ENCODE peak calls at places on chromosome 13, in eight cellular contexts. One of them, this sample, is unnamed.
A peak's percentile ranks its signal among the peaks of the same experiment; 100 is the strongest.

GRCh38 chr13:31835932-31836331 is 96.6 kb downstream of the RXFP2 start:
- DNase-seq in brain microvascular endothelial cell: peak; percentile 65
- DNase-seq in tibial artery: no peak
- DNase-seq in OCI-LY7: no peak
- DNase-seq in adrenal gland: no peak
- DNase-seq in foreskin keratinocyte: peak; percentile 18
- DNase-seq in dorsolateral prefrontal cortex: no peak
- DNase-seq in fibroblast of the aortic adventitia: peak; percentile 6
- DNase-seq in this sample: no peak

GRCh38 chr13:103471896-103472295 is 405.7 kb upstream of the SLC10A2 start:
- DNase-seq in foreskin keratinocyte: no peak
- DNase-seq in dorsolateral prefrontal cortex: no peak
- DNase-seq in brain microvascular endothelial cell: no peak
- DNase-seq in tibial artery: no peak
- DNase-seq in OCI-LY7: no peak
- DNase-seq in adrenal gland: no peak
- DNase-seq in fibroblast of the aortic adventitia: no peak
- DNase-seq in this sample: no peak

GRCh38 chr13:67841071-67841470 is 610.9 kb upstream of the PCDH9 start:
- DNase-seq in fibroblast of the aortic adventitia: no peak
- DNase-seq in adrenal gland: no peak
- DNase-seq in tibial artery: no peak
- DNase-seq in OCI-LY7: no peak
- DNase-seq in brain microvascular endothelial cell: no peak
- DNase-seq in dorsolateral prefrontal cortex: no peak
- DNase-seq in foreskin keratinocyte: no peak
- DNase-seq in this sample: no peak

GRCh38 chr13:20988033-20988908 is 73.1 kb downstream of the LATS2 start:
- DNase-seq in fibroblast of the aortic adventitia: no peak
- DNase-seq in brain microvascular endothelial cell: no peak
- DNase-seq in tibial artery: no peak
- DNase-seq in dorsolateral prefrontal cortex: no peak
- DNase-seq in foreskin keratinocyte: no peak
- DNase-seq in adrenal gland: no peak
- DNase-seq in OCI-LY7: no peak
- DNase-seq in this sample: no peak

GRCh38 chr13:75135325-75135825 is 346.6 kb downstream of the TBC1D4 start:
- DNase-seq in tibial artery: no peak
- DNase-seq in foreskin keratinocyte: peak; percentile 94
- DNase-seq in OCI-LY7: no peak
- DNase-seq in dorsolateral prefrontal cortex: no peak
- DNase-seq in brain microvascular endothelial cell: peak; percentile 98
- DNase-seq in adrenal gland: no peak
- DNase-seq in fibroblast of the aortic adventitia: peak; percentile 94
- DNase-seq in this sample: peak; percentile 47

GRCh38 chr13:75621147-75621546 is 15.0 kb upstream of the LMO7 start:
- DNase-seq in fibroblast of the aortic adventitia: peak; percentile 85
- DNase-seq in OCI-LY7: no peak
- DNase-seq in foreskin keratinocyte: no peak
- DNase-seq in tibial artery: no peak
- DNase-seq in adrenal gland: no peak
- DNase-seq in brain microvascular endothelial cell: peak; percentile 24
- DNase-seq in dorsolateral prefrontal cortex: no peak
- DNase-seq in this sample: no peak

GRCh38 chr13:49746111-49746510 is 46.4 kb downstream of the KPNA3 start:
- DNase-seq in fibroblast of the aortic adventitia: no peak
- DNase-seq in adrenal gland: no peak
- DNase-seq in OCI-LY7: no peak
- DNase-seq in tibial artery: no peak
- DNase-seq in foreskin keratinocyte: no peak
- DNase-seq in dorsolateral prefrontal cortex: no peak
- DNase-seq in brain microvascular endothelial cell: no peak
- DNase-seq in this sample: no peak

GRCh38 chr13:111639196-111639705 is 318.8 kb downstream of the TEX29 start:
- DNase-seq in dorsolateral prefrontal cortex: no peak
- DNase-seq in OCI-LY7: no peak
- DNase-seq in adrenal gland: no peak
- DNase-seq in brain microvascular endothelial cell: no peak
- DNase-seq in foreskin keratinocyte: no peak
- DNase-seq in tibial artery: no peak
- DNase-seq in fibroblast of the aortic adventitia: no peak
- DNase-seq in this sample: no peak

GRCh38 chr13:111469450-111469849 is 149.0 kb downstream of the TEX29 start:
- DNase-seq in dorsolateral prefrontal cortex: no peak
- DNase-seq in OCI-LY7: no peak
- DNase-seq in brain microvascular endothelial cell: no peak
- DNase-seq in tibial artery: no peak
- DNase-seq in foreskin keratinocyte: no peak
- DNase-seq in fibroblast of the aortic adventitia: no peak
- DNase-seq in adrenal gland: no peak
- DNase-seq in this sample: no peak

GRCh38 chr13:42409061-42409460 is 137.1 kb downstream of the AKAP11 start:
- DNase-seq in foreskin keratinocyte: no peak
- DNase-seq in OCI-LY7: no peak
- DNase-seq in fibroblast of the aortic adventitia: no peak
- DNase-seq in adrenal gland: no peak
- DNase-seq in tibial artery: no peak
- DNase-seq in dorsolateral prefrontal cortex: no peak
- DNase-seq in brain microvascular endothelial cell: no peak
- DNase-seq in this sample: no peak

GRCh38 chr13:53683608-53684007 is 655.0 kb downstream of the OLFM4 start:
- DNase-seq in dorsolateral prefrontal cortex: no peak
- DNase-seq in foreskin keratinocyte: no peak
- DNase-seq in OCI-LY7: no peak
- DNase-seq in adrenal gland: no peak
- DNase-seq in brain microvascular endothelial cell: no peak
- DNase-seq in tibial artery: no peak
- DNase-seq in fibroblast of the aortic adventitia: no peak
- DNase-seq in this sample: no peak

GRCh38 chr13:106981050-106981449 is 413.1 kb upstream of the ARGLU1 start:
- DNase-seq in OCI-LY7: no peak
- DNase-seq in tibial artery: no peak
- DNase-seq in adrenal gland: no peak
- DNase-seq in fibroblast of the aortic adventitia: no peak
- DNase-seq in foreskin keratinocyte: no peak
- DNase-seq in brain microvascular endothelial cell: no peak
- DNase-seq in dorsolateral prefrontal cortex: peak; percentile 32
- DNase-seq in this sample: no peak

GRCh38 chr13:48125794-48126228 is 30.9 kb upstream of the MED4 start:
- DNase-seq in foreskin keratinocyte: no peak
- DNase-seq in dorsolateral prefrontal cortex: no peak
- DNase-seq in fibroblast of the aortic adventitia: peak; percentile 74
- DNase-seq in brain microvascular endothelial cell: no peak
- DNase-seq in tibial artery: peak; percentile 37
- DNase-seq in OCI-LY7: no peak
- DNase-seq in adrenal gland: peak; percentile 60
- DNase-seq in this sample: peak; percentile 12

GRCh38 chr13:38381840-38382239 is 32.2 kb downstream of the UFM1 start:
- DNase-seq in tibial artery: no peak
- DNase-seq in foreskin keratinocyte: no peak
- DNase-seq in adrenal gland: no peak
- DNase-seq in fibroblast of the aortic adventitia: no peak
- DNase-seq in dorsolateral prefrontal cortex: no peak
- DNase-seq in OCI-LY7: no peak
- DNase-seq in brain microvascular endothelial cell: no peak
- DNase-seq in this sample: no peak

GRCh38 chr13:91097269-91097668 is 250.2 kb upstream of the MIR17HG start:
- DNase-seq in tibial artery: no peak
- DNase-seq in adrenal gland: no peak
- DNase-seq in brain microvascular endothelial cell: no peak
- DNase-seq in fibroblast of the aortic adventitia: no peak
- DNase-seq in OCI-LY7: no peak
- DNase-seq in foreskin keratinocyte: no peak
- DNase-seq in dorsolateral prefrontal cortex: no peak
- DNase-seq in this sample: no peak

DNA sequence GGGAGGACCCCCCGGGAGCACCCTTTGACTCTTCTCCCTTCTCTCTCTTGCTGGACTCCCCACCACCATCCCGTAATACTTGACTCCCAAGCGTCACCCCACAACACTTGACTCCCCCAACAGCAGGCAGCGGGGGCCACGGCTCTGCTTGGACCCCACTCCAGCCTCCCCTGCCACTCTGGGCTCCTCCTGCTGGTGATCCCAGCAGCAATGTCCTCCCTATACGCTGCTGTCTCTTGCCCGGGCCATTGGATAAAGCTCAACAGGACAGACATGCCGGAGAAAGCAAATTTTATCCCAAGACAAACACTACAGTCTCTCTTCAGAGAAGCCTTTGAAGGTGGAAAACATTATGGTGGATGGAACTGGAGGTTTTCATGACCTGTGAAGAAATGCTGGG is 20.4 kb upstream of the AMER2 start:
- DNase-seq in OCI-LY7: no peak
- DNase-seq in foreskin keratinocyte: no peak
- DNase-seq in dorsolateral prefrontal cortex: no peak
- DNase-seq in tibial artery: no peak
- DNase-seq in adrenal gland: no peak
- DNase-seq in brain microvascular endothelial cell: no peak
- DNase-seq in fibroblast of the aortic adventitia: no peak
- DNase-seq in this sample: no peak
- TF ChIP-seq CTCF in OCI-LY7: no peak
- TF ChIP-seq CTCF in foreskin keratinocyte: no peak
- TF ChIP-seq CTCF in dorsolateral prefrontal cortex: no peak
- TF ChIP-seq CTCF in tibial artery: no peak
- TF ChIP-seq CTCF in adrenal gland: no peak
- TF ChIP-seq CTCF in brain microvascular endothelial cell: no peak
- TF ChIP-seq CTCF in fibroblast of the aortic adventitia: no peak
- TF ChIP-seq CTCF in this sample: no peak

GRCh38 chr13:56182598-56182997 is 958.1 kb upstream of the PRR20A start:
- DNase-seq in adrenal gland: no peak
- DNase-seq in fibroblast of the aortic adventitia: no peak
- DNase-seq in brain microvascular endothelial cell: no peak
- DNase-seq in tibial artery: no peak
- DNase-seq in foreskin keratinocyte: no peak
- DNase-seq in dorsolateral prefrontal cortex: no peak
- DNase-seq in OCI-LY7: no peak
- DNase-seq in this sample: no peak
- TF ChIP-seq CTCF in adrenal gland: no peak
- TF ChIP-seq CTCF in fibroblast of the aortic adventitia: no peak
- TF ChIP-seq CTCF in brain microvascular endothelial cell: no peak
- TF ChIP-seq CTCF in tibial artery: no peak
- TF ChIP-seq CTCF in foreskin keratinocyte: no peak
- TF ChIP-seq CTCF in dorsolateral prefrontal cortex: no peak
- TF ChIP-seq CTCF in OCI-LY7: no peak
- TF ChIP-seq CTCF in this sample: no peak

GRCh38 chr13:45439781-45440462 is 21.7 kb upstream of the SLC25A30 start:
- DNase-seq in brain microvascular endothelial cell: no peak
- DNase-seq in fibroblast of the aortic adventitia: no peak
- DNase-seq in adrenal gland: no peak
- DNase-seq in dorsolateral prefrontal cortex: no peak
- DNase-seq in foreskin keratinocyte: no peak
- DNase-seq in OCI-LY7: no peak
- DNase-seq in tibial artery: no peak
- DNase-seq in this sample: no peak

GRCh38 chr13:45445053-45445452 is 19.7 kb upstream of the COG3 start:
- DNase-seq in dorsolateral prefrontal cortex: no peak
- DNase-seq in OCI-LY7: no peak
- DNase-seq in adrenal gland: no peak
- DNase-seq in fibroblast of the aortic adventitia: no peak
- DNase-seq in foreskin keratinocyte: no peak
- DNase-seq in brain microvascular endothelial cell: no peak
- DNase-seq in tibial artery: no peak
- DNase-seq in this sample: no peak

GRCh38 chr13:45439000-45439399 is 20.8 kb upstream of the SLC25A30 start:
- DNase-seq in foreskin keratinocyte: no peak
- DNase-seq in tibial artery: no peak
- DNase-seq in OCI-LY7: no peak
- DNase-seq in adrenal gland: no peak
- DNase-seq in dorsolateral prefrontal cortex: no peak
- DNase-seq in brain microvascular endothelial cell: no peak
- DNase-seq in fibroblast of the aortic adventitia: no peak
- DNase-seq in this sample: no peak

GRCh38 chr13:45446181-45446580 is 18.6 kb upstream of the COG3 start:
- DNase-seq in dorsolateral prefrontal cortex: no peak
- DNase-seq in tibial artery: no peak
- DNase-seq in adrenal gland: no peak
- DNase-seq in foreskin keratinocyte: no peak
- DNase-seq in brain microvascular endothelial cell: peak; percentile 67
- DNase-seq in OCI-LY7: no peak
- DNase-seq in fibroblast of the aortic adventitia: peak; percentile 75
- DNase-seq in this sample: no peak

DNA sequence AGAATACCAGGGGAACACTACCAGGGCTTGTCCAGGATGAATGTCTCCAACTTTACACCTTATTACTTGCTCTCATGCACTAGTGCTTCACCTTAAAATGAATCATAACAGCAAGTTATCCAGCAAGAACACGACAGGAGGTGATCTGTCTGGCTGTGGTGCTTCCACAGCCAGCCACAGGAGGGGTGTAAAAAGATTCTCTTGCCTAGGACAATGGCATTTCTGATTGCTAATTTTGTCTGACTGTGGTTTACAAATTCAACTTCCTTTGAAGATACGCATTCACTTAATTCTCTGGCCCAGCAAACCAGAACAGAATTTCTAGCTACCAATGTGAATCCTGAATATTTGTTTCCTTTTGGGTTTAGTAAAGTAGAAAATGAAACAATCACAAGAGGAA is 23.1 kb upstream of the COG3 start:
- DNase-seq in tibial artery: no peak
- DNase-seq in adrenal gland: no peak
- DNase-seq in dorsolateral prefrontal cortex: no peak
- DNase-seq in fibroblast of the aortic adventitia: peak; percentile 3
- DNase-seq in foreskin keratinocyte: peak; percentile 55
- DNase-seq in brain microvascular endothelial cell: peak; percentile 11
- DNase-seq in OCI-LY7: no peak
- DNase-seq in this sample: no peak
- TF ChIP-seq CTCF in tibial artery: no peak
- TF ChIP-seq CTCF in adrenal gland: peak; percentile 51
- TF ChIP-seq CTCF in dorsolateral prefrontal cortex: no peak
- TF ChIP-seq CTCF in fibroblast of the aortic adventitia: peak; percentile 32
- TF ChIP-seq CTCF in foreskin keratinocyte: peak; percentile 74
- TF ChIP-seq CTCF in brain microvascular endothelial cell: peak; percentile 54
- TF ChIP-seq CTCF in OCI-LY7: peak; percentile 29
- TF ChIP-seq CTCF in this sample: peak; percentile 17

DNA sequence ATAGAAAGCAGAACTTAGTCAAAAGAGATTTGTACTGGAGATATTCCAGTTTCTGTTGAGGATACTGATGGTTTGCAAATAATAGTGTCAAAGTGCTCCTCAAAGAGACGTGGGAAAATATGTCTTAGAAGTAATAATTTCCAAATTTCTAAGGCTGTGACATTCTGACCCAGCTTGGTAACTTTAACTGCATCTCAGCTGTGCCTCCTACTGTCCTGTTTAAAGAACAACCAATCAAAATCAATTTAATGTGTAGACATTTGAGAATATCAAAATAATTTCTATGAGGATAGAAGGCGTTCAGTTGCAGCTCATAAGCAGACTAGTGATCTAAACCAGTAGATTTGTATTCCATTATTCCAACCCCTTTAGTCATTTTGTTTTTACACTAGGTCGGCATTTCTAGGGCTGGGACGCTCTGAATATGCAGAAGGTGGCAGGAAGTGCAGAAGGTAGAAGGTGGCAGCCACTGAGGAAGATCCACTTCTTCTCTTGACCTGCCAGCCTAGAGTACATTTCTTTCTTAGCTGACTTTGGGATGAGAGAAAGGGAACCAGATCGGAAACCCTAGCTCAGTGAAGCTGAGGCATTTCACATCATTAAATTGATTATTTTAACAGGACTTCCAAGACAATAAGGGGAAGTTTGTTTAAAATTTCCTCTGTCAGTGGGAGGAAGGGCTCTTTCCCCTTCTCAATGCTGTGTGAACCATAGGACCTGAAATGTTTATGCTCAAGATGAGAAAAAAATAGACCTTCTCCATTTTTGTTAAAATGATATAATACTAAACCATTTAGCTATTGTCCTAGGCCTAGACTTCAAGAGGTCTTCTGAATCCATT is 67.5 kb downstream of the COL4A1 start:
- DNase-seq in dorsolateral prefrontal cortex: no peak
- DNase-seq in adrenal gland: no peak
- DNase-seq in fibroblast of the aortic adventitia: no peak
- DNase-seq in OCI-LY7: no peak
- DNase-seq in brain microvascular endothelial cell: no peak
- DNase-seq in tibial artery: no peak
- DNase-seq in foreskin keratinocyte: no peak
- DNase-seq in this sample: no peak
- TF ChIP-seq CTCF in dorsolateral prefrontal cortex: no peak
- TF ChIP-seq CTCF in adrenal gland: no peak
- TF ChIP-seq CTCF in fibroblast of the aortic adventitia: no peak
- TF ChIP-seq CTCF in OCI-LY7: no peak
- TF ChIP-seq CTCF in brain microvascular endothelial cell: peak; percentile 29
- TF ChIP-seq CTCF in tibial artery: no peak
- TF ChIP-seq CTCF in foreskin keratinocyte: peak; percentile 17
- TF ChIP-seq CTCF in this sample: no peak

This sample was measured in AG09319.